ENCODE peak calls at places on chromosome 15, in six cellular contexts. E, W, R, A, I and M are unnamed samples.

GRCh38 chr15:96037584-96037983 is 292.9 kb upstream of the NR2F2 start:
- DNase-seq in E (no peak), W (no peak), R (no peak), A (no peak), I (no peak), M (no peak)

GRCh38 chr15:32641517-32642059 is at the start of gene SCG5:
- DNase-seq in E (no peak), W (no peak), R (peak), A (no peak), I (no peak), M (no peak)

GRCh38 chr15:69742361-69742760 is 289.7 kb downstream of the RPLP1 start:
- DNase-seq in E (no peak), W (no peak), R (no peak), A (no peak), I (no peak), M (no peak)

GRCh38 chr15:74642724-74643367 is 27.2 kb downstream of the CLK3 start:
- DNase-seq in E (no peak), W (no peak), R (no peak), A (no peak), I (no peak), M (no peak)

GRCh38 chr15:38617831-38618230 is 53.2 kb upstream of the RASGRP1 start:
- DNase-seq in E (no peak), W (no peak), R (no peak), A (no peak), I (no peak), M (no peak)

GRCh38 chr15:101657968-101658784 is 6.0 kb upstream of the TM2D3 start:
- DNase-seq in E (no peak), W (no peak), R (no peak), A (no peak), I (no peak), M (no peak)

GRCh38 chr15:89781891-89782618 is 5.9 kb downstream of the MESP2 start:
- DNase-seq in E (no peak), W (no peak), R (no peak), A (no peak), I (no peak), M (no peak)

GRCh38 chr15:89452330-89452836 is 44.0 kb downstream of the RHCG start:
- DNase-seq in E (no peak), W (no peak), R (no peak), A (no peak), I (no peak), M (no peak)

GRCh38 chr15:51119120-51119519 is 24.4 kb upstream of the TNFAIP8L3 start:
- DNase-seq in E (no peak), W (no peak), R (no peak), A (no peak), I (no peak), M (no peak)

GRCh38 chr15:58947179-58947578 is 13.7 kb upstream of the SLTM start:
- DNase-seq in E (no peak), W (no peak), R (no peak), A (no peak), I (no peak), M (no peak)

GRCh38 chr15:61943992-61944391 is 116.3 kb downstream of the VPS13C start:
- DNase-seq in E (no peak), W (no peak), R (no peak), A (no peak), I (no peak), M (no peak)

GRCh38 chr15:62432702-62433398 is 267.8 kb upstream of the C2CD4B start:
- DNase-seq in E (peak), W (no peak), R (no peak), A (no peak), I (no peak), M (no peak)

GRCh38 chr15:59384507-59384906 is 11.8 kb upstream of the MYO1E start:
- DNase-seq in E (no peak), W (peak), R (no peak), A (no peak), I (no peak), M (no peak)

GRCh38 chr15:72201346-72202029 is 3.9 kb upstream of the GRAMD2A start:
- DNase-seq in E (no peak), W (no peak), R (no peak), A (no peak), I (no peak), M (peak)

GRCh38 chr15:67067161-67067853 is 1.9 kb downstream of the SMAD3 start:
- DNase-seq in E (no peak), W (no peak), R (peak), A (no peak), I (no peak), M (no peak)

GRCh38 chr15:57217716-57218598 is 158.3 kb upstream of the CGNL1 start:
- DNase-seq in E (no peak), W (no peak), R (no peak), A (no peak), I (no peak), M (peak)

GRCh38 chr15:78563092-78563491 is 2.2 kb upstream of the CHRNA5 start:
- DNase-seq in E (no peak), W (no peak), R (no peak), A (no peak), I (no peak), M (no peak)

GRCh38 chr15:71577071-71577470 is 233.3 kb upstream of the NR2E3 start:
- DNase-seq in E (no peak), W (no peak), R (no peak), A (no peak), I (no peak), M (no peak)

GRCh38 chr15:76337739-76338554 is 1.4 kb downstream of the ISL2 start:
- DNase-seq in E (no peak), W (no peak), R (peak), A (no peak), I (no peak), M (no peak)

GRCh38 chr15:74209997-74210573 is 7.5 kb upstream of the STRA6 start:
- DNase-seq in E (no peak), W (no peak), R (no peak), A (no peak), I (no peak), M (peak)

GRCh38 chr15:90213123-90213817 is 12.1 kb downstream of the SEMA4B start:
- DNase-seq in E (no peak), W (no peak), R (peak), A (no peak), I (no peak), M (no peak)

GRCh38 chr15:78103406-78104118 is 11.2 kb downstream of the SH2D7 start:
- DNase-seq in E (no peak), W (peak), R (peak), A (no peak), I (peak), M (peak)

GRCh38 chr15:64766041-64766440 is 9.3 kb downstream of the RBPMS2 start:
- DNase-seq in E (no peak), W (no peak), R (no peak), A (no peak), I (no peak), M (no peak)

GRCh38 chr15:64337761-64338160 is 18.2 kb downstream of the CSNK1G1 start:
- DNase-seq in E (no peak), W (no peak), R (no peak), A (no peak), I (no peak), M (no peak)

GRCh38 chr15:42385206-42385979 is 26.1 kb downstream of the CAPN3 start:
- DNase-seq in E (no peak), W (no peak), R (peak), A (no peak), I (no peak), M (peak)

GRCh38 chr15:101256756-101257155 is 4.9 kb upstream of the CHSY1 start:
- DNase-seq in E (no peak), W (no peak), R (peak), A (no peak), I (no peak), M (peak)

GRCh38 chr15:63348392-63348791 is 33.3 kb downstream of the CA12 start:
- DNase-seq in E (peak), W (no peak), R (no peak), A (no peak), I (no peak), M (no peak)

GRCh38 chr15:34837246-34838016 is 42.1 kb upstream of the ACTC1 start:
- DNase-seq in E (no peak), W (no peak), R (no peak), A (no peak), I (no peak), M (no peak)

GRCh38 chr15:22873841-22874240 is 35.4 kb downstream of the NIPA2 start:
- DNase-seq in E (no peak), W (no peak), R (no peak), A (no peak), I (no peak), M (no peak)